ENCODE peak calls at places on chromosome 3, in seven cellular contexts. One of them, this sample, is unnamed.

GRCh38 chr3:39260957-39261356 is 18.9 kb downstream of the CX3CR1 start:
- DNase-seq in naive thymus-derived CD4-positive, alpha-beta T cell: peak; percentile 45
- DNase-seq in GM04504: peak; percentile 86
- DNase-seq in HEK293T: peak; percentile 73
- DNase-seq in iris pigment epithelial cell: peak; percentile 90
- DNase-seq in T47D: no peak
- DNase-seq in sigmoid colon: peak; percentile 89
- DNase-seq in this sample: no peak

GRCh38 chr3:58082047-58082446 is 73.8 kb downstream of the FLNB start:
- DNase-seq in iris pigment epithelial cell: peak; percentile 94
- DNase-seq in T47D: no peak
- DNase-seq in GM04504: no peak
- DNase-seq in sigmoid colon: no peak
- DNase-seq in HEK293T: no peak
- DNase-seq in naive thymus-derived CD4-positive, alpha-beta T cell: peak; percentile 27
- DNase-seq in this sample: no peak

GRCh38 chr3:184058029-184058428 is 5.2 kb downstream of the HTR3C start:
- DNase-seq in iris pigment epithelial cell: no peak
- DNase-seq in GM04504: peak; percentile 20
- DNase-seq in T47D: no peak
- DNase-seq in HEK293T: no peak
- DNase-seq in sigmoid colon: no peak
- DNase-seq in naive thymus-derived CD4-positive, alpha-beta T cell: no peak
- DNase-seq in this sample: no peak

GRCh38 chr3:146491303-146491702 is 21.9 kb upstream of the PLSCR2 start:
- DNase-seq in T47D: no peak
- DNase-seq in iris pigment epithelial cell: peak; percentile 76
- DNase-seq in naive thymus-derived CD4-positive, alpha-beta T cell: no peak
- DNase-seq in HEK293T: no peak
- DNase-seq in GM04504: no peak
- DNase-seq in sigmoid colon: no peak
- DNase-seq in this sample: no peak

GRCh38 chr3:71416868-71417267 is 166.7 kb downstream of the FOXP1 start:
- DNase-seq in GM04504: no peak
- DNase-seq in sigmoid colon: no peak
- DNase-seq in iris pigment epithelial cell: no peak
- DNase-seq in HEK293T: peak; percentile 56
- DNase-seq in T47D: no peak
- DNase-seq in naive thymus-derived CD4-positive, alpha-beta T cell: no peak
- DNase-seq in this sample: no peak

GRCh38 chr3:137460944-137461343 is 303.2 kb upstream of the SOX14 start:
- DNase-seq in iris pigment epithelial cell: no peak
- DNase-seq in T47D: no peak
- DNase-seq in naive thymus-derived CD4-positive, alpha-beta T cell: no peak
- DNase-seq in HEK293T: no peak
- DNase-seq in sigmoid colon: no peak
- DNase-seq in GM04504: no peak
- DNase-seq in this sample: peak; percentile 50

GRCh38 chr3:141476033-141476432 is 10.8 kb upstream of the RASA2 start:
- DNase-seq in naive thymus-derived CD4-positive, alpha-beta T cell: no peak
- DNase-seq in sigmoid colon: no peak
- DNase-seq in HEK293T: no peak
- DNase-seq in iris pigment epithelial cell: no peak
- DNase-seq in T47D: no peak
- DNase-seq in GM04504: no peak
- DNase-seq in this sample: no peak

GRCh38 chr3:127089487-127090145 is 103.3 kb upstream of the PRR23E start:
- DNase-seq in sigmoid colon: no peak
- DNase-seq in HEK293T: no peak
- DNase-seq in naive thymus-derived CD4-positive, alpha-beta T cell: no peak
- DNase-seq in GM04504: peak; percentile 17
- DNase-seq in iris pigment epithelial cell: peak; percentile 16
- DNase-seq in T47D: no peak
- DNase-seq in this sample: no peak

GRCh38 chr3:66450389-66451022 is 50.3 kb downstream of the LRIG1 start:
- DNase-seq in HEK293T: no peak
- DNase-seq in iris pigment epithelial cell: peak; percentile 75
- DNase-seq in GM04504: peak; percentile 58
- DNase-seq in sigmoid colon: peak; percentile 90
- DNase-seq in naive thymus-derived CD4-positive, alpha-beta T cell: no peak
- DNase-seq in T47D: no peak
- DNase-seq in this sample: no peak

GRCh38 chr3:108588616-108589015 is 622 bp downstream of the CIP2A start:
- DNase-seq in naive thymus-derived CD4-positive, alpha-beta T cell: no peak
- DNase-seq in iris pigment epithelial cell: peak; percentile 28
- DNase-seq in HEK293T: no peak
- DNase-seq in sigmoid colon: no peak
- DNase-seq in GM04504: no peak
- DNase-seq in T47D: no peak
- DNase-seq in this sample: no peak

GRCh38 chr3:178434206-178434805 is 101.9 kb upstream of the KCNMB2 start:
- DNase-seq in T47D: no peak
- DNase-seq in iris pigment epithelial cell: peak; percentile 33
- DNase-seq in GM04504: no peak
- DNase-seq in HEK293T: no peak
- DNase-seq in naive thymus-derived CD4-positive, alpha-beta T cell: no peak
- DNase-seq in sigmoid colon: no peak
- DNase-seq in this sample: no peak

GRCh38 chr3:108029466-108029865 is 61.4 kb downstream of the CD47 start:
- DNase-seq in iris pigment epithelial cell: no peak
- DNase-seq in sigmoid colon: no peak
- DNase-seq in GM04504: no peak
- DNase-seq in HEK293T: no peak
- DNase-seq in naive thymus-derived CD4-positive, alpha-beta T cell: no peak
- DNase-seq in T47D: no peak
- DNase-seq in this sample: no peak

GRCh38 chr3:151383111-151383510 is 1.4 kb downstream of the P2RY12 start:
- DNase-seq in naive thymus-derived CD4-positive, alpha-beta T cell: no peak
- DNase-seq in HEK293T: no peak
- DNase-seq in T47D: no peak
- DNase-seq in iris pigment epithelial cell: no peak
- DNase-seq in sigmoid colon: no peak
- DNase-seq in GM04504: no peak
- DNase-seq in this sample: no peak

GRCh38 chr3:168419091-168419490 is 323.4 kb upstream of the GOLIM4 start:
- DNase-seq in GM04504: no peak
- DNase-seq in iris pigment epithelial cell: no peak
- DNase-seq in HEK293T: no peak
- DNase-seq in T47D: no peak
- DNase-seq in naive thymus-derived CD4-positive, alpha-beta T cell: no peak
- DNase-seq in sigmoid colon: no peak
- DNase-seq in this sample: no peak

GRCh38 chr3:121436641-121437040 is 109.1 kb downstream of the POLQ start:
- DNase-seq in iris pigment epithelial cell: peak; percentile 9
- DNase-seq in GM04504: no peak
- DNase-seq in sigmoid colon: no peak
- DNase-seq in HEK293T: no peak
- DNase-seq in naive thymus-derived CD4-positive, alpha-beta T cell: no peak
- DNase-seq in T47D: no peak
- DNase-seq in this sample: no peak

GRCh38 chr3:31709005-31709404 is 176.3 kb downstream of the STT3B start:
- DNase-seq in iris pigment epithelial cell: no peak
- DNase-seq in HEK293T: no peak
- DNase-seq in naive thymus-derived CD4-positive, alpha-beta T cell: no peak
- DNase-seq in GM04504: no peak
- DNase-seq in T47D: no peak
- DNase-seq in sigmoid colon: no peak
- DNase-seq in this sample: no peak

GRCh38 chr3:193859195-193859594 is 266.2 kb downstream of the OPA1 start:
- DNase-seq in HEK293T: no peak
- DNase-seq in GM04504: no peak
- DNase-seq in T47D: no peak
- DNase-seq in sigmoid colon: no peak
- DNase-seq in naive thymus-derived CD4-positive, alpha-beta T cell: no peak
- DNase-seq in iris pigment epithelial cell: no peak
- DNase-seq in this sample: no peak

GRCh38 chr3:52682016-52682415 is 3.7 kb downstream of the PBRM1 start:
- DNase-seq in sigmoid colon: no peak
- DNase-seq in GM04504: peak; percentile 49
- DNase-seq in naive thymus-derived CD4-positive, alpha-beta T cell: peak; percentile 33
- DNase-seq in HEK293T: no peak
- DNase-seq in T47D: no peak
- DNase-seq in iris pigment epithelial cell: peak; percentile 78
- DNase-seq in this sample: no peak

GRCh38 chr3:10508619-10509260 is 3.4 kb upstream of the ATP2B2 start:
- DNase-seq in naive thymus-derived CD4-positive, alpha-beta T cell: no peak
- DNase-seq in iris pigment epithelial cell: no peak
- DNase-seq in HEK293T: no peak
- DNase-seq in GM04504: no peak
- DNase-seq in sigmoid colon: no peak
- DNase-seq in T47D: no peak
- DNase-seq in this sample: no peak

GRCh38 chr3:111810909-111811308 is 48.2 kb upstream of the PHLDB2 start:
- DNase-seq in GM04504: peak; percentile 69
- DNase-seq in naive thymus-derived CD4-positive, alpha-beta T cell: no peak
- DNase-seq in sigmoid colon: no peak
- DNase-seq in iris pigment epithelial cell: peak; percentile 92
- DNase-seq in HEK293T: no peak
- DNase-seq in T47D: no peak
- DNase-seq in this sample: no peak

GRCh38 chr3:187252311-187252710 is 39.2 kb downstream of the MASP1 start:
- DNase-seq in sigmoid colon: no peak
- DNase-seq in HEK293T: no peak
- DNase-seq in iris pigment epithelial cell: no peak
- DNase-seq in GM04504: no peak
- DNase-seq in naive thymus-derived CD4-positive, alpha-beta T cell: no peak
- DNase-seq in T47D: no peak
- DNase-seq in this sample: no peak

GRCh38 chr3:20185364-20185732 is 658 bp downstream of the SGO1 start:
- DNase-seq in GM04504: peak; percentile 3
- DNase-seq in iris pigment epithelial cell: peak; percentile 31
- DNase-seq in sigmoid colon: no peak
- DNase-seq in T47D: no peak
- DNase-seq in HEK293T: peak; percentile 20
- DNase-seq in naive thymus-derived CD4-positive, alpha-beta T cell: peak; percentile 30
- DNase-seq in this sample: no peak

GRCh38 chr3:62142696-62143095 is 230.7 kb downstream of the FEZF2 start:
- DNase-seq in T47D: no peak
- DNase-seq in HEK293T: no peak
- DNase-seq in iris pigment epithelial cell: no peak
- DNase-seq in naive thymus-derived CD4-positive, alpha-beta T cell: no peak
- DNase-seq in sigmoid colon: no peak
- DNase-seq in GM04504: no peak
- DNase-seq in this sample: no peak

GRCh38 chr3:118472586-118472985 is 562.1 kb downstream of the IGSF11 start:
- DNase-seq in naive thymus-derived CD4-positive, alpha-beta T cell: no peak
- DNase-seq in T47D: no peak
- DNase-seq in HEK293T: no peak
- DNase-seq in GM04504: no peak
- DNase-seq in iris pigment epithelial cell: peak; percentile 3
- DNase-seq in sigmoid colon: no peak
- DNase-seq in this sample: no peak

GRCh38 chr3:30986551-30986950 is 92.1 kb upstream of the GADL1 start:
- DNase-seq in GM04504: no peak
- DNase-seq in sigmoid colon: no peak
- DNase-seq in iris pigment epithelial cell: no peak
- DNase-seq in HEK293T: no peak
- DNase-seq in T47D: no peak
- DNase-seq in naive thymus-derived CD4-positive, alpha-beta T cell: no peak
- DNase-seq in this sample: no peak

GRCh38 chr3:113242091-113242581 is 30.8 kb downstream of the BOC start:
- DNase-seq in GM04504: no peak
- DNase-seq in sigmoid colon: no peak
- DNase-seq in naive thymus-derived CD4-positive, alpha-beta T cell: no peak
- DNase-seq in HEK293T: no peak
- DNase-seq in T47D: no peak
- DNase-seq in iris pigment epithelial cell: peak; percentile 9
- DNase-seq in this sample: no peak

This sample was measured in NCI-H526 treated with DMSO at 0.1 percent for 48 hours.